ENCODE peak calls at places on chromosome 7, in seven cellular contexts. One of them, this sample, is unnamed.
A peak's percentile ranks its signal among the peaks of the same experiment; 100 is the strongest.

GRCh38 chr7:56079450-56080185 is 13.1 kb downstream of the PHKG1 start:
- DNase-seq in GM23248: peak; percentile 89
- DNase-seq in neural progenitor cell: no peak
- DNase-seq in PC-3: peak; percentile 41
- DNase-seq in GM23338: peak; percentile 59
- DNase-seq in HCT116: no peak
- DNase-seq in hepatocyte: no peak
- DNase-seq in this sample: no peak

GRCh38 chr7:30752979-30753378 is 1.0 kb downstream of the INMT start:
- DNase-seq in HCT116: no peak
- DNase-seq in hepatocyte: no peak
- DNase-seq in GM23338: no peak
- DNase-seq in neural progenitor cell: no peak
- DNase-seq in PC-3: no peak
- DNase-seq in GM23248: peak; percentile 64
- DNase-seq in this sample: no peak

GRCh38 chr7:41292457-41292856 is 410.4 kb downstream of the INHBA start:
- DNase-seq in HCT116: no peak
- DNase-seq in GM23248: peak; percentile 24
- DNase-seq in PC-3: peak; percentile 93
- DNase-seq in GM23338: no peak
- DNase-seq in neural progenitor cell: no peak
- DNase-seq in hepatocyte: no peak
- DNase-seq in this sample: no peak

GRCh38 chr7:51175316-51175991 is 141.2 kb downstream of the COBL start:
- DNase-seq in hepatocyte: no peak
- DNase-seq in GM23248: no peak
- DNase-seq in neural progenitor cell: no peak
- DNase-seq in GM23338: peak; percentile 78
- DNase-seq in PC-3: no peak
- DNase-seq in HCT116: no peak
- DNase-seq in this sample: no peak

GRCh38 chr7:124718032-124718766 is 47.4 kb downstream of the GPR37 start:
- DNase-seq in HCT116: no peak
- DNase-seq in GM23338: peak; percentile 19
- DNase-seq in hepatocyte: no peak
- DNase-seq in GM23248: no peak
- DNase-seq in neural progenitor cell: no peak
- DNase-seq in PC-3: peak; percentile 93
- DNase-seq in this sample: no peak

GRCh38 chr7:133837248-133837647 is 289.9 kb upstream of the LRGUK start:
- DNase-seq in neural progenitor cell: no peak
- DNase-seq in hepatocyte: no peak
- DNase-seq in HCT116: no peak
- DNase-seq in PC-3: no peak
- DNase-seq in GM23248: no peak
- DNase-seq in GM23338: no peak
- DNase-seq in this sample: no peak

GRCh38 chr7:128167791-128168666 is 73.0 kb upstream of the LEP start:
- DNase-seq in GM23338: peak; percentile 65
- DNase-seq in GM23248: no peak
- DNase-seq in HCT116: no peak
- DNase-seq in neural progenitor cell: peak; percentile 40
- DNase-seq in hepatocyte: no peak
- DNase-seq in PC-3: no peak
- DNase-seq in this sample: no peak

GRCh38 chr7:28512648-28513435 is 100.5 kb downstream of the CREB5 start:
- DNase-seq in PC-3: no peak
- DNase-seq in GM23248: no peak
- DNase-seq in neural progenitor cell: no peak
- DNase-seq in HCT116: no peak
- DNase-seq in hepatocyte: no peak
- DNase-seq in GM23338: no peak
- DNase-seq in this sample: no peak

GRCh38 chr7:66508431-66508830 is 120.2 kb upstream of the KCTD7 start:
- DNase-seq in PC-3: no peak
- DNase-seq in hepatocyte: no peak
- DNase-seq in GM23248: no peak
- DNase-seq in HCT116: no peak
- DNase-seq in GM23338: no peak
- DNase-seq in neural progenitor cell: no peak
- DNase-seq in this sample: no peak

GRCh38 chr7:55271661-55272060 is 93.5 kb upstream of the LANCL2 start:
- DNase-seq in GM23248: no peak
- DNase-seq in HCT116: no peak
- DNase-seq in PC-3: no peak
- DNase-seq in neural progenitor cell: no peak
- DNase-seq in hepatocyte: no peak
- DNase-seq in GM23338: no peak
- DNase-seq in this sample: no peak

GRCh38 chr7:64098-64521 is 128.3 kb upstream of the FAM20C start:
- DNase-seq in PC-3: peak; percentile 71
- DNase-seq in hepatocyte: peak; percentile 81
- DNase-seq in HCT116: peak; percentile 21
- DNase-seq in neural progenitor cell: peak; percentile 77
- DNase-seq in GM23338: peak; percentile 76
- DNase-seq in GM23248: peak; percentile 81
- DNase-seq in this sample: peak; percentile 22

GRCh38 chr7:64990216-64990615 is 620 bp downstream of the ZNF117 start:
- DNase-seq in neural progenitor cell: no peak
- DNase-seq in hepatocyte: no peak
- DNase-seq in GM23248: no peak
- DNase-seq in PC-3: no peak
- DNase-seq in HCT116: no peak
- DNase-seq in GM23338: no peak
- DNase-seq in this sample: no peak

GRCh38 chr7:50970092-50970491 is 187.4 kb upstream of the GRB10 start:
- DNase-seq in neural progenitor cell: no peak
- DNase-seq in PC-3: no peak
- DNase-seq in HCT116: no peak
- DNase-seq in hepatocyte: no peak
- DNase-seq in GM23338: peak; percentile 19
- DNase-seq in GM23248: no peak
- DNase-seq in this sample: no peak

GRCh38 chr7:30795161-30795943 is 24.1 kb downstream of the MINDY4 start:
- DNase-seq in GM23338: peak; percentile 42
- DNase-seq in GM23248: peak; percentile 22
- DNase-seq in hepatocyte: no peak
- DNase-seq in neural progenitor cell: no peak
- DNase-seq in PC-3: peak; percentile 69
- DNase-seq in HCT116: peak; percentile 3
- DNase-seq in this sample: no peak

GRCh38 chr7:135375908-135376699 is 133.8 kb downstream of the CNOT4 start:
- DNase-seq in HCT116: no peak
- DNase-seq in GM23338: no peak
- DNase-seq in hepatocyte: no peak
- DNase-seq in PC-3: no peak
- DNase-seq in neural progenitor cell: no peak
- DNase-seq in GM23248: no peak
- DNase-seq in this sample: no peak

GRCh38 chr7:5681979-5682546 is 99.4 kb downstream of the RNF216 start:
- DNase-seq in neural progenitor cell: no peak
- DNase-seq in HCT116: no peak
- DNase-seq in GM23338: no peak
- DNase-seq in GM23248: no peak
- DNase-seq in PC-3: no peak
- DNase-seq in hepatocyte: no peak
- DNase-seq in this sample: no peak

GRCh38 chr7:94888542-94888941 is 18.9 kb upstream of the PPP1R9A start:
- DNase-seq in GM23338: peak; percentile 24
- DNase-seq in neural progenitor cell: no peak
- DNase-seq in hepatocyte: peak; percentile 40
- DNase-seq in PC-3: peak; percentile 29
- DNase-seq in GM23248: no peak
- DNase-seq in HCT116: peak; percentile 34
- DNase-seq in this sample: no peak
- TF ChIP-seq EZH2phosphoT487 in GM23338: no peak
- TF ChIP-seq EZH2phosphoT487 in neural progenitor cell: no peak
- TF ChIP-seq EZH2phosphoT487 in hepatocyte: no peak
- TF ChIP-seq EZH2phosphoT487 in PC-3: no peak
- TF ChIP-seq EZH2phosphoT487 in GM23248: no peak
- TF ChIP-seq EZH2phosphoT487 in HCT116: no peak
- TF ChIP-seq EZH2phosphoT487 in this sample: no peak

GRCh38 chr7:37342170-37342569 is 106.5 kb downstream of the ELMO1 start:
- DNase-seq in neural progenitor cell: no peak
- DNase-seq in GM23248: no peak
- DNase-seq in HCT116: no peak
- DNase-seq in hepatocyte: no peak
- DNase-seq in GM23338: no peak
- DNase-seq in PC-3: no peak
- DNase-seq in this sample: no peak
- H3K4me3 ChIP-seq in neural progenitor cell: no peak overlapping the region
- H3K4me3 ChIP-seq in GM23248: no peak overlapping the region
- H3K4me3 ChIP-seq in HCT116: no peak overlapping the region
- H3K4me3 ChIP-seq in hepatocyte: no peak overlapping the region
- H3K4me3 ChIP-seq in GM23338: no peak overlapping the region
- H3K4me3 ChIP-seq in PC-3: no peak overlapping the region
- H3K4me3 ChIP-seq in this sample: peak overlapping the region; percentile 89

DNA sequence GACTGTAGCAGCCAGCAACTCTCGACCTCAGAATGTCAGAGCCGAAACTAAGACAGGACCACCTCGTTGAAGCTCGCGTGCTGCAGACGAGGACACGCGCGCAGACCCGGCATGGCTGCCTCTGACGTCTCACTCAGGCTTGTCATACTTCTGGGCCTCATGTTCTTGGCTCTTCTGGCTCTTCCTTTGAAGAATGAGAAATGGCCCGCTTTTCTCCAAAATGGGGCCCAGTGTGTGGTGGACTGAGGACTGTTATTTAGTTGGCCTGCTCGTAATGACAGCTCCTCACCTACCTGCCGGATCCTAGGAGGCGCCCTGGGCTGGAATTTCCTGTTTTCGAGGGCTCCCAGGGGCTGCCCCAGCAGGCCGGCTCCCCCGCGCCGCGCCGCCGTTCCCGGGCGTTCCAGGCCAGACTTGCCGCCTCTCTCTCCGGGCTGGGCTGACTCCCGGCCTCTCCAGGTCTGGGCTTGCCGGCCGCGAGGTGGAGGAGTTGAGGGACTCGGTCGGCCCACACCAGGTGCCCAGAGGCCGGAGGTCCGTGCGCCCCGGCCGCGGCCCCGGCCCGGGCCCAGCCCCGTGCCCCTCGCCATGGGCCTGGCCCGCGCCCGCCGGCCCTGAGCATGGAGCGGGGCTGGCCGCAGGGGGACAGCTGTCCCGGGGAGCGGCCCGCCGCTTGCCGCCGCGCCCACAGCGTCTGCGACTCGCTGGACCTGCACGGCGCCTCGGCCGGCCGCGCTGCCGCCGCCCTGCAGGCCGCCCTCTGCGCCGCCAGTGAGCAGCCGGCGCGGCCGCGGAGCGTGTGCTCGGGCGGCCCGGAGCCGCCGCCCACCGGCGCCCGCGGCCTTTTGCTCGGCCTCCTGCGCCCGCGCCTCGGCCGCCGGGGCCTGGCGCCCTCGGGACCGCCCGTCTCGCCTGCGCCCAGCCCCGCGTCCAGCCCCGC is 28.1 kb downstream of the AGAP3 start:
- DNase-seq in neural progenitor cell: peak; percentile 76
- DNase-seq in GM23248: peak; percentile 63
- DNase-seq in HCT116: no peak
- DNase-seq in GM23338: peak; percentile 84
- DNase-seq in PC-3: peak; percentile 43
- DNase-seq in hepatocyte: peak; percentile 63
- DNase-seq in this sample: no peak
- TF ChIP-seq EZH2phosphoT487 in neural progenitor cell: no peak
- TF ChIP-seq EZH2phosphoT487 in GM23248: no peak
- TF ChIP-seq EZH2phosphoT487 in HCT116: no peak
- TF ChIP-seq EZH2phosphoT487 in GM23338: no peak
- TF ChIP-seq EZH2phosphoT487 in PC-3: no peak
- TF ChIP-seq EZH2phosphoT487 in hepatocyte: no peak
- TF ChIP-seq EZH2phosphoT487 in this sample: no peak

GRCh38 chr7:138169441-138169851 is 93.2 kb downstream of the AKR1D1 start:
- DNase-seq in GM23338: peak; percentile 94
- DNase-seq in neural progenitor cell: peak; percentile 88
- DNase-seq in GM23248: no peak
- DNase-seq in HCT116: no peak
- DNase-seq in PC-3: no peak
- DNase-seq in hepatocyte: no peak
- DNase-seq in this sample: no peak

GRCh38 chr7:138176060-138176459 is 99.8 kb downstream of the AKR1D1 start:
- DNase-seq in GM23338: no peak
- DNase-seq in neural progenitor cell: no peak
- DNase-seq in GM23248: no peak
- DNase-seq in hepatocyte: no peak
- DNase-seq in PC-3: no peak
- DNase-seq in HCT116: no peak
- DNase-seq in this sample: no peak

GRCh38 chr7:138170298-138170697 is 94.0 kb downstream of the AKR1D1 start:
- DNase-seq in hepatocyte: no peak
- DNase-seq in HCT116: no peak
- DNase-seq in neural progenitor cell: peak; percentile 63
- DNase-seq in GM23248: no peak
- DNase-seq in GM23338: peak; percentile 89
- DNase-seq in PC-3: no peak
- DNase-seq in this sample: no peak

GRCh38 chr7:138170959-138171703 is 94.9 kb downstream of the AKR1D1 start:
- DNase-seq in neural progenitor cell: no peak
- DNase-seq in GM23338: no peak
- DNase-seq in hepatocyte: no peak
- DNase-seq in HCT116: no peak
- DNase-seq in GM23248: no peak
- DNase-seq in PC-3: no peak
- DNase-seq in this sample: no peak

DNA sequence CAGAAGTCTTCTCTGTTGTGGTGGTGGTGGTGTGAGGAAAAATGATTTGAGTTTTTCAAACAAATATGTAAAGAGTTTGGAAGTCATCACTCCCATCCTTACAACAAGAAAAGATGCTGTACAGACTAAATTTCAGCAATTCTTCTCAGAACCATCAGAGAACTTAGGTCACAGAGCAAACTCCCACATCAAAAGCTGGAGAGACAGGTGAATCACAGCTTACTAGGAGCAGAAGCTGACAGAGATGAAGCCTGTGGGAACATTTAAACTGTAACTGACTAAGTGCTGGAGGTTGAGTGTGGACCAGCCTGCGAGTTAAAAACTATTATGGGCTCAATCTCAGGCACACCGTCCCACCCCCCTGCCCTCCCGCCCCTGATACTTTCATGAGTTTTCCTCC is 97.3 kb downstream of the AKR1D1 start:
- DNase-seq in GM23248: no peak
- DNase-seq in PC-3: no peak
- DNase-seq in GM23338: no peak
- DNase-seq in neural progenitor cell: no peak
- DNase-seq in hepatocyte: no peak
- DNase-seq in HCT116: no peak
- DNase-seq in this sample: no peak
- H3K4me3 ChIP-seq in GM23248: no peak overlapping the region
- H3K4me3 ChIP-seq in PC-3: no peak overlapping the region
- H3K4me3 ChIP-seq in GM23338: no peak overlapping the region
- H3K4me3 ChIP-seq in neural progenitor cell: no peak overlapping the region
- H3K4me3 ChIP-seq in hepatocyte: no peak overlapping the region
- H3K4me3 ChIP-seq in HCT116: no peak overlapping the region
- H3K4me3 ChIP-seq in this sample: no peak overlapping the region

This sample was measured in OCI-LY7.